ENCODE peak calls at places on chromosome 16, in seven cellular contexts. M is AG04450, Y is esophagus squamous epithelium, V is OCI-LY7, X is heart right ventricle, E is DND-41, J is AG04449. T is an unnamed sample.

GRCh38 chr16:73142069-73142880 is 94.3 kb upstream of the ZFHX3 start:
- DNase-seq in M (no peak), X (no peak), V (no peak), J (no peak), E (no peak), Y (no peak), T (no peak)

GRCh38 chr16:72501739-72502653 is 330.0 kb upstream of the PMFBP1 start:
- DNase-seq in V (peak), X (peak), J (peak), M (peak), Y (no peak), E (peak), T (peak)

GRCh38 chr16:24577167-24577566 is 37.8 kb downstream of the RBBP6 start:
- DNase-seq in E (no peak), Y (no peak), M (no peak), X (no peak), V (no peak), J (no peak), T (no peak)

GRCh38 chr16:49000594-49000993 is 281.0 kb downstream of the CBLN1 start:
- DNase-seq in J (no peak), X (no peak), V (peak), M (no peak), Y (no peak), E (no peak), T (no peak)

GRCh38 chr16:35311475-35311874 is 1852.1 kb downstream of the TP53TG3F start:
- DNase-seq in V (no peak), M (no peak), X (no peak), Y (no peak), J (no peak), E (no peak), T (no peak)

GRCh38 chr16:84764970-84765369 is 54.8 kb upstream of the CRISPLD2 start:
- DNase-seq in V (no peak), M (peak), E (no peak), J (no peak), Y (no peak), X (no peak), T (no peak)

GRCh38 chr16:29974291-29975133 is 844 bp downstream of the TAOK2 start:
- DNase-seq in V (no peak), J (no peak), Y (no peak), X (peak), M (no peak), E (no peak), T (peak)

GRCh38 chr16:77897831-77898540 is 109.6 kb downstream of the VAT1L start:
- DNase-seq in Y (no peak), E (no peak), J (no peak), V (no peak), M (no peak), X (no peak), T (no peak)

GRCh38 chr16:72644911-72645310 is 403.0 kb downstream of the ZFHX3 start:
- DNase-seq in V (no peak), Y (no peak), J (no peak), M (no peak), E (no peak), X (no peak), T (no peak)

GRCh38 chr16:4266372-4266771 is 6.5 kb downstream of the TFAP4 start:
- DNase-seq in Y (no peak), E (peak), X (no peak), J (no peak), V (peak), M (no peak), T (no peak)

GRCh38 chr16:27780468-27781194 is 230.7 kb downstream of the KATNIP start:
- DNase-seq in V (no peak), Y (no peak), J (no peak), E (no peak), X (no peak), M (no peak), T (no peak)

GRCh38 chr16:48632137-48632774 is 22.3 kb upstream of the N4BP1 start:
- DNase-seq in M (no peak), V (no peak), J (no peak), X (no peak), Y (no peak), E (no peak), T (no peak)

GRCh38 chr16:60091076-60091475 is 1357.0 kb upstream of the GOT2 start:
- DNase-seq in M (no peak), J (no peak), E (no peak), Y (no peak), V (no peak), X (no peak), T (no peak)

GRCh38 chr16:84759061-84759460 is 59.3 kb downstream of the USP10 start:
- DNase-seq in M (no peak), V (no peak), Y (no peak), E (no peak), X (no peak), J (no peak), T (no peak)

GRCh38 chr16:22315979-22316378 is 18.8 kb downstream of the POLR3E start:
- DNase-seq in M (no peak), X (no peak), Y (no peak), E (no peak), J (no peak), V (no peak), T (no peak)

GRCh38 chr16:75679366-75679765 is 2.6 kb upstream of the CPHXL2 start:
- DNase-seq in M (no peak), Y (no peak), V (no peak), E (no peak), J (no peak), X (no peak), T (no peak)

GRCh38 chr16:53052519-53053501 is at the start of gene CHD9NB:
- DNase-seq in M (peak), X (no peak), V (no peak), J (peak), Y (no peak), E (peak), T (peak)

GRCh38 chr16:58960034-58960433 is 225.9 kb upstream of the GOT2 start:
- DNase-seq in X (no peak), E (no peak), V (no peak), J (no peak), M (no peak), Y (no peak), T (no peak)

GRCh38 chr16:58051821-58052603 is 26.5 kb downstream of the MMP15 start:
- DNase-seq in M (no peak), J (no peak), V (no peak), Y (no peak), X (no peak), E (no peak), T (peak)

GRCh38 chr16:85130707-85131028 is 18.4 kb upstream of the CIBAR2 start:
- DNase-seq in X (no peak), E (no peak), Y (no peak), J (no peak), V (no peak), M (no peak), T (no peak)

GRCh38 chr16:72311426-72311825 is 139.5 kb upstream of the PMFBP1 start:
- DNase-seq in X (no peak), E (no peak), M (no peak), Y (no peak), J (no peak), V (no peak), T (no peak)

GRCh38 chr16:57871457-57871856 is 69.2 kb upstream of the KIFC3 start:
- DNase-seq in J (no peak), Y (no peak), E (no peak), X (no peak), V (no peak), M (no peak), T (no peak)

GRCh38 chr16:24718967-24719521 is 10.4 kb upstream of the TNRC6A start:
- DNase-seq in J (no peak), V (no peak), E (no peak), X (no peak), Y (no peak), M (no peak), T (no peak)

GRCh38 chr16:10552998-10553491 is 27.4 kb downstream of the EMP2 start:
- DNase-seq in X (peak), V (peak), Y (no peak), E (no peak), J (no peak), M (no peak), T (peak)

GRCh38 chr16:24701521-24701951 is 27.9 kb upstream of the TNRC6A start:
- DNase-seq in J (no peak), V (no peak), X (no peak), M (no peak), Y (no peak), E (no peak), T (no peak)

GRCh38 chr16:74076568-74076967 is 220.0 kb upstream of the PSMD7 start:
- DNase-seq in X (no peak), V (no peak), E (no peak), M (no peak), J (no peak), Y (no peak), T (no peak)

GRCh38 chr16:5071681-5072333 is at the start of gene ALG1:
- DNase-seq in M (peak), E (peak), V (peak), J (no peak), Y (peak), X (peak), T (peak)

GRCh38 chr16:57876210-57876609 is 73.9 kb upstream of the KIFC3 start:
- DNase-seq in M (no peak), V (no peak), J (no peak), E (no peak), X (no peak), Y (no peak), T (no peak)

GRCh38 chr16:59370717-59371116 is 636.6 kb upstream of the GOT2 start:
- DNase-seq in X (no peak), J (no peak), Y (no peak), V (no peak), M (no peak), E (no peak), T (no peak)

GRCh38 chr16:54577566-54578180 is 291.1 kb upstream of the IRX3 start:
- DNase-seq in Y (no peak), M (no peak), J (no peak), V (no peak), E (no peak), X (no peak), T (no peak)

GRCh38 chr16:25045696-25046381 is 30.7 kb upstream of the ARHGAP17 start:
- DNase-seq in Y (no peak), J (peak), E (no peak), X (no peak), V (no peak), M (no peak), T (no peak)

GRCh38 chr16:10965440-10966039 is 21.2 kb downstream of the CLEC16A start:
- DNase-seq in J (no peak), E (peak), Y (no peak), M (no peak), X (no peak), V (peak), T (no peak)

GRCh38 chr16:66133641-66134402 is 232.7 kb upstream of the CDH5 start:
- DNase-seq in E (no peak), M (peak), X (no peak), V (no peak), J (no peak), Y (no peak), T (no peak)

DNA sequence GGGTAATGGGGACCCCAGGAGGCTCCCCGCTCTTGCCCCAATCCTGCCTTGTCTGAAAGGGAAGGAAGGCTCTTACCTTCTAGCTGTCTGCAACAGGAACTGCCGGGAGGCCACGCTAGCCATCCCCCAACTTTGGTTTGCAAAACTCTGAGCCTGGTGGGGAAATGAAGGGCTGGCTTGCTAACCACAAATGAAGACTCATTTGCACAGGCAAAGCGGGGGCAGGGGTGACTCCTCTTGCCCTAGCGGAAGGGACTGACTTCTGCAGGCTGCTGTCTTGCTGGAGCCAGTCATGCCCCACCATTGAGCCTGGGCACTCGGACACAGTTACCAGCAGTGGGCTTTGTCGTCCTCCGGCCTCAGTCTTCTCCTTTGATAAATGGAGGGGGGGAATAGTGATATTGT is 52.6 kb downstream of the PLCG2 start:
- DNase-seq in J (no peak), Y (peak), E (peak), M (no peak), X (peak), V (peak), T (peak)
- H3K4me3 ChIP-seq in J (no peak), Y (no peak), E (no peak), M (no peak), X (no peak), V (peak), T (no peak)

GRCh38 chr16:14486520-14487303 is 143.3 kb downstream of the PARN start:
- DNase-seq in E (no peak), M (peak), X (peak), Y (no peak), J (peak), V (no peak), T (peak)
- H3K4me3 ChIP-seq in E (no peak), M (peak), X (peak), Y (peak), J (peak), V (no peak), T (no peak)

GRCh38 chr16:67183627-67184452 is at the start of gene MATCAP1:
- DNase-seq in E (peak), V (peak), Y (peak), X (peak), J (peak), M (peak), T (peak)

GRCh38 chr16:67186550-67186950 is 2.8 kb upstream of the MATCAP1 start:
- DNase-seq in Y (no peak), J (no peak), X (no peak), V (no peak), E (no peak), M (no peak), T (no peak)

GRCh38 chr16:67184453-67185002 is 765 bp upstream of the MATCAP1 start:
- DNase-seq in J (no peak), E (no peak), V (no peak), Y (no peak), X (no peak), M (no peak), T (peak)

GRCh38 chr16:67185866-67186134 is 2.0 kb upstream of the MATCAP1 start:
- DNase-seq in J (no peak), E (no peak), Y (no peak), X (no peak), V (no peak), M (no peak), T (no peak)

DNA sequence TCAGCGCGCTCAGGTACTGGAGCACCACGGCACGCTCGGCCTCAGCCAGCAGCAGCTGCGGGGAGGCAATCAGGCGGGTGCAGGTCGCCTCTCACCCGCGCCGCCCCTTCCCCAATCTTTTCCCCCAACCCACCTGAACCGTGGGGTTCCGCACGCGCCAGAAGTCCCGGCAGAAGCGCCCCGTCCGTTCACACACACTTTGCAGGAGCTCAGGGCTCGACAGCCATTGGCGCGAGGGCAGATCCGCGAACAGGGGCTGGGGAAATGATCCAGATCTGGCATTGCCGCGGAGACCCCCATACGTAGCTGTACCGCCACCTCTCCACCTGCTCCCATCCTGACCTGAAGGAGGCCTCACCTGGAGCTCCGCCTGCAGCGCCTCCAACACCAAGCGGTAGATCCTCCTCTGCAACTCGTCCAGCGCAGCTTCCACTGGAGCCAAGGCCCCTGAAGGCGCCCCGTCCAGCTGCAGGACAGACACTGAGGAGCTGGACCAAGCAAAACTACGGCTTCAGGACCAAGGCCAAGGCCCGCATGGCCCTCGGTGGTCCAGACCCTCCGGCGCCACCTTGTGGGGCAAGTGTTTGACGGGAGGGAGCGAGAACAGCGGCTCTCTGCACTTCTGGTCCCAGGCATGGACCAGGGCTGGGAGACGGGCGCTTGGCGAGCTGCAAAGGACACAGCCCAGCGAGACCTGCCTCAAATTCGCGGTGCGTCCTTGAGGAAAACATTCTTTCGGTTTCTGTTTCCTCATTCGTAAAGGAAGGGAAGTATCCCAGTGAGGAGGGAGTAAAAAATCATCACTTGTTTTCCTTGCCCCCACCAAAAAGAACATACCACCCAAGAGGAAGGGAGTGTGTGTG is 1.5 kb upstream of the MATCAP1 start:
- DNase-seq in J (peak), Y (peak), E (peak), M (peak), X (peak), V (peak), T (peak)
- H3K4me3 ChIP-seq in J (no peak), Y (peak), E (no peak), M (peak), X (peak), V (no peak), T (peak)

GRCh38 chr16:16867994-16868393 is 489.1 kb downstream of the NPIPA7 start:
- DNase-seq in J (no peak), V (no peak), E (no peak), X (no peak), M (no peak), Y (no peak), T (no peak)
- H3K4me3 ChIP-seq in J (no peak), V (no peak), E (no peak), X (no peak), M (no peak), Y (no peak), T (no peak)

DNA sequence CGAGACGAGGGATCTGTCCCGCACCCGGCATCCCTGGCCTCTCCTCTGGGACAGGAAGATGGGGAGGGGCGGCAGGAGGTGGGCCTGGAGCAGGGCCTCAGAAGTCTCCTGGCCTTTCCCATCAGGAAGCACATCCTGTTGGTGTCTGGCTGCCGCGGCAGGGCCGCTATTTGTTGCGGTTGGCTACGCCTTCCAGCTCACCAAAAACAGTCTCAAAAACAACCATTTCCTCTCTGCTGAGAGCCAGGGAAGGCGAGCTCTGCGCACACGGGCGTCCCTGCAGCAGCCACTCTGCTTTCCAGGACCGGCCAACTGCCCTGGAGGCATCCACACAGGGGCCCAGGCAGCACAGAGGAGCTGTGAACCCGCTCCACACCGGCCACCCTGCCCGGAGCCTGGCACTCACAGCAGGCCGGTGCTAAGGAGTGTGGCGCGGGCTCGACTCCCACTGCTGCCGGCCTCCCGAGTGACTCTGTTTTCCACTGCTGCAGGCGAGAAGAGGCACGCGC is at the start of gene TMEM204:
- DNase-seq in M (peak), X (peak), V (no peak), J (peak), E (no peak), Y (no peak), T (no peak)
- H3K4me3 ChIP-seq in M (peak), X (peak), V (no peak), J (peak), E (no peak), Y (peak), T (peak)

DNA sequence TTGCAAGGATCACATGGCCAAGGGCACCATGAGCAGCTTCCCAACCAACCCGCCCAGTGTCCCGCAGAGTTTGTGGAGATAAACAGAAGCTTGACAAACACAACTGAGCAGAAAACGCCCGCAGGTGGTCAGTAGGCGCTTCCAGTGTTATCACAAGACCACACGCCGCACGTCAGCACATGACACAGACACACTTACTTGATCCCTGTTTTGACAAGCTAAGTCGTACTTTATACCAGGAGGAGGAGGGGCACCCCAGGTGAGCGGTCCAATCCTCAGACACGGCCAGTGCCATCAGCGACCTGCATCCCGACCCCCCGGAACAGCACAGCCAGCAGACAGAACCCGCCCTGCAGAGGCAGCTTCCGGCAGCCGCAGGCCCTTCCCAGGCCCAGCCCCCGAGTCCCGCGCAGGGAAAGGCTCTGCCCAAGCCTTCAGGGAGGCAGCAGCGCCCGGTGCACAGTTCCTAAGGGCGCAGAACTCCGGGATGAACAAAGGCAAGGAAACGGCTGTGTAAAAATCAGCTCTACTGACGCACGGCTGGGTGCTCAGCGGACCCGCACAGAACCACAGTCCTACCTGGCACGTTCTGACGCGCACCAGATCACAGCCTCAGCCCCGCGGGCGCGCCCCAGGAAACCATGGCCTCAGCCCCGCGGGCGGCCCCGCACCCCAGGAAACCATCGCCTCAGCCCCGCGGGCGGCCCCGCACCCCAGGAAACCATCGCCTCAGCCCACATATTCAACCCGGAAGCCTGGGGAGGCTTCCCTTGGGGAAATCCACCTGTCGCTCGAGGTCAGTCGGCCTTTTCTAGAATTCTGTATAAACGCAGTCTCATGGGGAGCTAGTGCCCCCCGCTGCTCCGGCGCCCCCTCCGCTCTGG is 27.8 kb downstream of the AXIN1 start:
- DNase-seq in X (no peak), Y (no peak), V (peak), J (no peak), M (no peak), E (peak), T (no peak)
- H3K4me3 ChIP-seq in X (peak), Y (peak), V (no peak), J (no peak), M (no peak), E (no peak), T (no peak)

T was measured in left lung.